ENCODE peak calls at places on chromosomes 4 and X, in five cellular contexts. Z is activated CD8-positive, alpha-beta T cell treated with anti-CD3 and anti-CD28 coated beads, Interleukin-2, amount 10 ng/mL, durations not matched to agents 7 days and 5 days; I is effector memory CD8-positive, alpha-beta T cell; D is SK-N-SH treated with all-trans-retinoic acid at 6 μM for 48 hours; A is aorta. B is an unnamed sample.

GRCh38 chr4:95124906-95125504 is 367.2 kb downstream of the BMPR1B start:
- ATAC-seq in Z (no peak), I (no peak), D (peak; percentile 96), A (peak; percentile 55), B (no peak)

GRCh38 chrX:124086411-124086810 is 124.9 kb downstream of the STAG2 start:
- ATAC-seq in Z (peak; percentile 88), I (peak; percentile 98), D (no peak), A (no peak), B (no peak)

GRCh38 chr4:47942420-47942819 is 28.0 kb upstream of the NFXL1 start:
- ATAC-seq in Z (no peak), I (no peak), D (no peak), A (no peak), B (no peak)

GRCh38 chrX:13283512-13283911 is 36.3 kb downstream of the ATXN3L start:
- ATAC-seq in Z (no peak), I (no peak), D (no peak), A (no peak), B (peak; percentile 72)

GRCh38 chr4:48681856-48682255 is 98.2 kb downstream of the FRYL start:
- ATAC-seq in Z (no peak), I (peak; percentile 53), D (peak; percentile 70), A (no peak), B (peak; percentile 77)

GRCh38 chrX:154596290-154596929 is 11.5 kb downstream of the CTAG1A start:
- ATAC-seq in Z (no peak), I (peak; percentile 77), D (no peak), A (no peak), B (no peak)

GRCh38 chrX:10016516-10017132 is 49.5 kb downstream of the CLDN34 start:
- ATAC-seq in Z (no peak), I (no peak), D (no peak), A (no peak), B (no peak)

GRCh38 chr4:89273741-89274141 is 33.9 kb downstream of the GPRIN3 start:
- ATAC-seq in Z (no peak), I (no peak), D (no peak), A (no peak), B (no peak)

GRCh38 chr4:1410491-1411325 is 4.5 kb upstream of the NKX1-1 start:
- ATAC-seq in Z (peak; percentile 82), I (peak; percentile 35), D (peak; percentile 83), A (peak; percentile 54), B (no peak)

GRCh38 chrX:103017542-103017941 is 46.4 kb downstream of the BEX1 start:
- ATAC-seq in Z (no peak), I (no peak), D (no peak), A (no peak), B (no peak)

GRCh38 chr4:13944095-13944501 is 316.6 kb upstream of the BOD1L1 start:
- ATAC-seq in Z (no peak), I (no peak), D (no peak), A (no peak), B (no peak)

GRCh38 chr4:92182736-92183407 is 120.9 kb upstream of the GRID2 start:
- ATAC-seq in Z (no peak), I (no peak), D (no peak), A (no peak), B (no peak)

GRCh38 chrX:136192839-136193414 is 45.6 kb downstream of the FHL1 start:
- ATAC-seq in Z (no peak), I (no peak), D (peak; percentile 67), A (peak; percentile 43), B (no peak)

GRCh38 chrX:50586407-50586806 is 115.8 kb upstream of the DGKK start:
- ATAC-seq in Z (no peak), I (no peak), D (no peak), A (no peak), B (no peak)